ENCODE peak calls at places on chromosomes 13 and 19, in seven cellular contexts. One of them, this sample, is unnamed.

GRCh38 chr19:40370997-40371801 is 18.8 kb downstream of the HIPK4 start:
- DNase-seq in IMR-90: no peak
- DNase-seq in omental fat pad: no peak
- DNase-seq in RWPE1: no peak
- DNase-seq in stimulated activated CD4-positive, alpha-beta T cell treated with anti-CD3 and anti-CD28 coated beads, Interleukin-4, amount 100 ng/mL, for 48 hours: no peak
- DNase-seq in tibial artery: no peak
- DNase-seq in mesenteric fat pad: no peak
- DNase-seq in this sample: no peak

GRCh38 chr13:75788494-75788991 is 152.4 kb downstream of the LMO7 start:
- DNase-seq in IMR-90: peak
- DNase-seq in omental fat pad: no peak
- DNase-seq in RWPE1: no peak
- DNase-seq in stimulated activated CD4-positive, alpha-beta T cell treated with anti-CD3 and anti-CD28 coated beads, Interleukin-4, amount 100 ng/mL, for 48 hours: no peak
- DNase-seq in tibial artery: no peak
- DNase-seq in mesenteric fat pad: no peak
- DNase-seq in this sample: peak

GRCh38 chr13:50236898-50237318 is 221.7 kb downstream of the KCNRG start:
- DNase-seq in IMR-90: peak
- DNase-seq in omental fat pad: no peak
- DNase-seq in RWPE1: no peak
- DNase-seq in stimulated activated CD4-positive, alpha-beta T cell treated with anti-CD3 and anti-CD28 coated beads, Interleukin-4, amount 100 ng/mL, for 48 hours: no peak
- DNase-seq in tibial artery: no peak
- DNase-seq in mesenteric fat pad: no peak
- DNase-seq in this sample: peak

GRCh38 chr19:42122691-42123607 is 9.3 kb downstream of the POU2F2 start:
- DNase-seq in IMR-90: no peak
- DNase-seq in omental fat pad: no peak
- DNase-seq in RWPE1: no peak
- DNase-seq in stimulated activated CD4-positive, alpha-beta T cell treated with anti-CD3 and anti-CD28 coated beads, Interleukin-4, amount 100 ng/mL, for 48 hours: peak
- DNase-seq in tibial artery: no peak
- DNase-seq in mesenteric fat pad: no peak
- DNase-seq in this sample: no peak

GRCh38 chr19:13823901-13824300 is 28.7 kb downstream of the ZSWIM4 start:
- DNase-seq in IMR-90: no peak
- DNase-seq in omental fat pad: no peak
- DNase-seq in RWPE1: no peak
- DNase-seq in stimulated activated CD4-positive, alpha-beta T cell treated with anti-CD3 and anti-CD28 coated beads, Interleukin-4, amount 100 ng/mL, for 48 hours: no peak
- DNase-seq in tibial artery: no peak
- DNase-seq in mesenteric fat pad: no peak
- DNase-seq in this sample: no peak

GRCh38 chr19:7648265-7649014 is 11.5 kb downstream of the STXBP2 start:
- DNase-seq in IMR-90: no peak
- DNase-seq in omental fat pad: no peak
- DNase-seq in RWPE1: no peak
- DNase-seq in stimulated activated CD4-positive, alpha-beta T cell treated with anti-CD3 and anti-CD28 coated beads, Interleukin-4, amount 100 ng/mL, for 48 hours: no peak
- DNase-seq in tibial artery: no peak
- DNase-seq in mesenteric fat pad: no peak
- DNase-seq in this sample: no peak

GRCh38 chr19:35006342-35006998 is 6.3 kb downstream of the GRAMD1A start:
- DNase-seq in IMR-90: peak
- DNase-seq in omental fat pad: no peak
- DNase-seq in RWPE1: no peak
- DNase-seq in stimulated activated CD4-positive, alpha-beta T cell treated with anti-CD3 and anti-CD28 coated beads, Interleukin-4, amount 100 ng/mL, for 48 hours: no peak
- DNase-seq in tibial artery: no peak
- DNase-seq in mesenteric fat pad: no peak
- DNase-seq in this sample: no peak

GRCh38 chr19:41893899-41894298 is 10.9 kb downstream of the ARHGEF1 start:
- DNase-seq in IMR-90: peak
- DNase-seq in omental fat pad: no peak
- DNase-seq in RWPE1: no peak
- DNase-seq in stimulated activated CD4-positive, alpha-beta T cell treated with anti-CD3 and anti-CD28 coated beads, Interleukin-4, amount 100 ng/mL, for 48 hours: no peak
- DNase-seq in tibial artery: no peak
- DNase-seq in mesenteric fat pad: no peak
- DNase-seq in this sample: peak

GRCh38 chr13:112616586-112617381 is 28.8 kb upstream of the TUBGCP3 start:
- DNase-seq in IMR-90: peak
- DNase-seq in omental fat pad: no peak
- DNase-seq in RWPE1: no peak
- DNase-seq in stimulated activated CD4-positive, alpha-beta T cell treated with anti-CD3 and anti-CD28 coated beads, Interleukin-4, amount 100 ng/mL, for 48 hours: no peak
- DNase-seq in tibial artery: no peak
- DNase-seq in mesenteric fat pad: peak
- DNase-seq in this sample: peak

GRCh38 chr13:50706505-50706904 is 137.0 kb downstream of the DLEU7 start:
- DNase-seq in IMR-90: no peak
- DNase-seq in omental fat pad: no peak
- DNase-seq in RWPE1: no peak
- DNase-seq in stimulated activated CD4-positive, alpha-beta T cell treated with anti-CD3 and anti-CD28 coated beads, Interleukin-4, amount 100 ng/mL, for 48 hours: no peak
- DNase-seq in tibial artery: no peak
- DNase-seq in mesenteric fat pad: no peak
- DNase-seq in this sample: no peak

GRCh38 chr13:112683581-112683980 is 6.3 kb upstream of the ATP11A start:
- DNase-seq in IMR-90: no peak
- DNase-seq in omental fat pad: no peak
- DNase-seq in RWPE1: no peak
- DNase-seq in stimulated activated CD4-positive, alpha-beta T cell treated with anti-CD3 and anti-CD28 coated beads, Interleukin-4, amount 100 ng/mL, for 48 hours: no peak
- DNase-seq in tibial artery: no peak
- DNase-seq in mesenteric fat pad: peak
- DNase-seq in this sample: no peak

GRCh38 chr13:65336916-65337315 is 1893.2 kb downstream of the PCDH9 start:
- DNase-seq in IMR-90: peak
- DNase-seq in omental fat pad: no peak
- DNase-seq in RWPE1: no peak
- DNase-seq in stimulated activated CD4-positive, alpha-beta T cell treated with anti-CD3 and anti-CD28 coated beads, Interleukin-4, amount 100 ng/mL, for 48 hours: no peak
- DNase-seq in tibial artery: no peak
- DNase-seq in mesenteric fat pad: no peak
- DNase-seq in this sample: no peak

GRCh38 chr19:6379744-6380143 is 4.0 kb upstream of the PSPN start:
- DNase-seq in IMR-90: no peak
- DNase-seq in omental fat pad: no peak
- DNase-seq in RWPE1: no peak
- DNase-seq in stimulated activated CD4-positive, alpha-beta T cell treated with anti-CD3 and anti-CD28 coated beads, Interleukin-4, amount 100 ng/mL, for 48 hours: no peak
- DNase-seq in tibial artery: no peak
- DNase-seq in mesenteric fat pad: no peak
- DNase-seq in this sample: no peak

GRCh38 chr13:30832845-30833332 is 73.2 kb upstream of the MEDAG start:
- DNase-seq in IMR-90: no peak
- DNase-seq in omental fat pad: peak
- DNase-seq in RWPE1: peak
- DNase-seq in stimulated activated CD4-positive, alpha-beta T cell treated with anti-CD3 and anti-CD28 coated beads, Interleukin-4, amount 100 ng/mL, for 48 hours: peak
- DNase-seq in tibial artery: no peak
- DNase-seq in mesenteric fat pad: no peak
- DNase-seq in this sample: peak

GRCh38 chr13:101648766-101649489 is 196.5 kb downstream of the ITGBL1 start:
- DNase-seq in IMR-90: no peak
- DNase-seq in omental fat pad: no peak
- DNase-seq in RWPE1: no peak
- DNase-seq in stimulated activated CD4-positive, alpha-beta T cell treated with anti-CD3 and anti-CD28 coated beads, Interleukin-4, amount 100 ng/mL, for 48 hours: no peak
- DNase-seq in tibial artery: no peak
- DNase-seq in mesenteric fat pad: no peak
- DNase-seq in this sample: no peak

GRCh38 chr13:62919491-62919890 is 1503.8 kb upstream of the PCDH20 start:
- DNase-seq in IMR-90: no peak
- DNase-seq in omental fat pad: no peak
- DNase-seq in RWPE1: no peak
- DNase-seq in stimulated activated CD4-positive, alpha-beta T cell treated with anti-CD3 and anti-CD28 coated beads, Interleukin-4, amount 100 ng/mL, for 48 hours: no peak
- DNase-seq in tibial artery: no peak
- DNase-seq in mesenteric fat pad: no peak
- DNase-seq in this sample: no peak

GRCh38 chr13:50645092-50645491 is 198.4 kb downstream of the DLEU7 start:
- DNase-seq in IMR-90: no peak
- DNase-seq in omental fat pad: no peak
- DNase-seq in RWPE1: peak
- DNase-seq in stimulated activated CD4-positive, alpha-beta T cell treated with anti-CD3 and anti-CD28 coated beads, Interleukin-4, amount 100 ng/mL, for 48 hours: no peak
- DNase-seq in tibial artery: no peak
- DNase-seq in mesenteric fat pad: no peak
- DNase-seq in this sample: no peak

GRCh38 chr19:42010245-42011126 is 16.5 kb upstream of the ATP1A3 start:
- DNase-seq in IMR-90: peak
- DNase-seq in omental fat pad: no peak
- DNase-seq in RWPE1: no peak
- DNase-seq in stimulated activated CD4-positive, alpha-beta T cell treated with anti-CD3 and anti-CD28 coated beads, Interleukin-4, amount 100 ng/mL, for 48 hours: no peak
- DNase-seq in tibial artery: no peak
- DNase-seq in mesenteric fat pad: no peak
- DNase-seq in this sample: no peak